ENCODE peak calls at places on chromosomes 13 and 19, in four cellular contexts. E, U, Q and R are unnamed samples.

GRCh38 chr19:5076440-5077208 is 107.7 kb downstream of the KDM4B start:
- DNase-seq in E (no peak), Q (no peak), U (no peak), R (no peak)

GRCh38 chr19:2061936-2062729 is 11.1 kb upstream of the MKNK2 start:
- DNase-seq in Q (no peak), E (peak; percentile 33), U (no peak), R (no peak)

GRCh38 chr13:98405690-98406344 is 171.1 kb downstream of the STK24 start:
- DNase-seq in Q (no peak), U (no peak), E (peak; percentile 5), R (no peak)

GRCh38 chr19:18562086-18562485 is 4.4 kb downstream of the KXD1 start:
- DNase-seq in U (no peak), Q (no peak), E (no peak), R (no peak)

GRCh38 chr13:83215627-83216026 is 666.6 kb downstream of the SLITRK1 start:
- DNase-seq in Q (no peak), E (no peak), U (no peak), R (no peak)

GRCh38 chr13:51623473-51623872 is 39.2 kb downstream of the WDFY2 start:
- DNase-seq in E (no peak), U (no peak), Q (no peak), R (no peak)

GRCh38 chr13:96834626-96835025 is 159.7 kb downstream of the OXGR1 start:
- DNase-seq in E (no peak), Q (no peak), U (no peak), R (no peak)

GRCh38 chr13:99058527-99059495 is 80.9 kb upstream of the DOCK9 start:
- DNase-seq in E (no peak), U (no peak), Q (no peak), R (no peak)

GRCh38 chr13:33123066-33123940 is 107.1 kb downstream of the KL start:
- DNase-seq in E (peak; percentile 32), U (no peak), Q (no peak), R (no peak)

GRCh38 chr19:5309438-5310204 is 31.0 kb downstream of the PTPRS start:
- DNase-seq in U (no peak), E (no peak), Q (no peak), R (peak; percentile 31)

GRCh38 chr19:1854542-1855039 is 6.3 kb upstream of the REXO1 start:
- DNase-seq in U (no peak), Q (no peak), E (no peak), R (peak; percentile 92)

GRCh38 chr19:35348909-35349611 is 1.4 kb downstream of the FFAR1 start:
- DNase-seq in U (no peak), Q (no peak), E (no peak), R (no peak)

GRCh38 chr19:345320-345879 is 804 bp upstream of the MIER2 start:
- DNase-seq in U (no peak), E (no peak), Q (no peak), R (no peak)

GRCh38 chr19:29660835-29661234 is 4.4 kb upstream of the PLEKHF1 start:
- DNase-seq in U (no peak), Q (no peak), E (no peak), R (no peak)

GRCh38 chr19:18392417-18392816 is 5.0 kb downstream of the LRRC25 start:
- DNase-seq in Q (no peak), E (no peak), U (no peak), R (peak; percentile 65)

GRCh38 chr13:45707701-45708100 is 5.6 kb downstream of the CBY2 start:
- DNase-seq in E (no peak), U (no peak), Q (no peak), R (no peak)

GRCh38 chr13:96141032-96141431 is 51.1 kb downstream of the HS6ST3 start:
- DNase-seq in Q (no peak), U (peak; percentile 25), E (peak; percentile 20), R (no peak)

GRCh38 chr19:33398361-33399060 is 25.0 kb downstream of the CEBPG start:
- DNase-seq in Q (no peak), U (no peak), E (no peak), R (no peak)

GRCh38 chr13:73403362-73404150 is 344.8 kb downstream of the KLF5 start:
- DNase-seq in U (no peak), Q (no peak), E (no peak), R (no peak)

GRCh38 chr19:13778398-13778797 is 4.1 kb downstream of the C19orf53 start:
- DNase-seq in E (no peak), U (no peak), Q (no peak), R (no peak)

GRCh38 chr13:79141082-79141481 is 265.0 kb downstream of the RBM26 start:
- DNase-seq in Q (no peak), U (no peak), E (no peak), R (no peak)

GRCh38 chr19:2962018-2962670 is 15.2 kb upstream of the TLE6 start:
- DNase-seq in U (peak; percentile 66), E (peak; percentile 70), Q (peak; percentile 65), R (peak; percentile 66)

GRCh38 chr13:44313674-44314073 is 60.0 kb upstream of the SERP2 start:
- DNase-seq in E (no peak), U (peak; percentile 63), Q (no peak), R (no peak)

GRCh38 chr13:35356572-35356971 is 119.9 kb downstream of the MAB21L1 start:
- DNase-seq in Q (no peak), U (no peak), E (no peak), R (no peak)

GRCh38 chr13:37791699-37792098 is 77.9 kb downstream of the TRPC4 start:
- DNase-seq in Q (no peak), E (no peak), U (no peak), R (no peak)

GRCh38 chr19:55075366-55075998 is at the start of gene EPS8L1:
- DNase-seq in Q (no peak), U (no peak), E (no peak), R (no peak)

GRCh38 chr13:37486171-37486661 is 112.4 kb downstream of the POSTN start:
- DNase-seq in U (no peak), E (no peak), Q (no peak), R (no peak)

GRCh38 chr19:7860166-7860901 is 13.9 kb downstream of the PRR36 start:
- DNase-seq in Q (no peak), E (no peak), U (no peak), R (no peak)

GRCh38 chr19:7856277-7856581 is 18.0 kb downstream of the PRR36 start:
- DNase-seq in Q (no peak), U (no peak), E (no peak), R (no peak)

GRCh38 chr19:7856679-7857663 is 17.2 kb downstream of the PRR36 start:
- DNase-seq in E (no peak), Q (no peak), U (no peak), R (no peak)

GRCh38 chr19:7859766-7860165 is 14.4 kb downstream of the PRR36 start:
- DNase-seq in Q (no peak), U (no peak), E (no peak), R (no peak)

GRCh38 chr19:7857727-7858701 is 16.2 kb downstream of the PRR36 start:
- DNase-seq in Q (no peak), U (no peak), E (no peak), R (peak; percentile 83)
- TF ChIP-seq POLR2AphosphoS2 in Q (no peak), U (no peak), E (no peak), R (no peak)

GRCh38 chr13:41502021-41502420 is 44.7 kb downstream of the RGCC start:
- DNase-seq in U (no peak), E (no peak), Q (no peak), R (no peak)

GRCh38 chr13:41502676-41503075 is 45.3 kb downstream of the RGCC start:
- DNase-seq in Q (peak; percentile 59), E (no peak), U (no peak), R (no peak)

GRCh38 chr13:41506312-41506711 is 49.0 kb downstream of the RGCC start:
- DNase-seq in Q (no peak), E (no peak), U (no peak), R (no peak)

GRCh38 chr13:41503386-41503785 is 46.0 kb downstream of the RGCC start:
- DNase-seq in Q (no peak), E (no peak), U (no peak), R (no peak)

DNA sequence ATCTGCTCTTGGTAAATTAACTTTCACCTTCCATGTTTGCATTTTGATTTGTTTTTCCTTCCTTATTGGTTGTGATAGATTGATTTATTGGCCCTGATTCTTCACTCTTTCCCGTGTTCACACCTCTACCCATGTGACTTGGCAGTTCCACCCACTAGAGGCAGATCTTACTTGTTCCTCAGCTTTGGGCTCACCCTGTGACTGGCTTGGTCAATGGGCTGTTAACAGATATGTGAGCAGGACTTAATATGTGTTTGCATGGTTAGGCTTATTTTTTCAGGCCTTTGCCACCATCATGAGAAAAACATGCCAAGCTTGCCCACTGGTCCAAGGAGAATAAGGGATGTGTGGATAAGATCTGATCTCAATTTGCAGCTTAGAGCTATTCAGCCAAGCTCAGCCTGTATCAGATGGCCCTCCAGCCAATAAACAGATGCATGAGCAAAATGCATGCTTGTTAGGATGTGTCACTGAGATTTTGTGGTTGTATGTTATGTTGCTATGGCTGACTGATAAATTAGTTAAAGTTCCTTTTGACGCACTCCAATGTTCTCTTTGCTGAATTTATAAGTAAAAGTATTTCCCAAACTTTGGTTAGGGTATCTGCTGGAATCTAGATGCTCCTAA is 48.0 kb downstream of the RGCC start:
- DNase-seq in E (no peak), U (no peak), Q (no peak), R (no peak)
- TF ChIP-seq POLR2AphosphoS2 in E (no peak), U (no peak), Q (no peak), R (no peak)

GRCh38 chr13:31036717-31037116 is 104.3 kb downstream of the TEX26 start:
- DNase-seq in Q (no peak), U (no peak), E (no peak), R (no peak)
- TF ChIP-seq POLR2AphosphoS2 in Q (no peak), U (no peak), E (no peak), R (no peak)

GRCh38 chr13:80389073-80390038 is 48.4 kb upstream of the SPRY2 start:
- DNase-seq in U (no peak), E (no peak), Q (no peak), R (no peak)
- TF ChIP-seq POLR2AphosphoS2 in U (no peak), E (no peak), Q (no peak), R (no peak)

GRCh38 chr19:50248413-50248812 is 45.0 kb downstream of the MYH14 start:
- DNase-seq in E (no peak), Q (no peak), U (no peak), R (no peak)
- TF ChIP-seq POLR2AphosphoS2 in E (no peak), Q (no peak), U (no peak), R (no peak)

DNA sequence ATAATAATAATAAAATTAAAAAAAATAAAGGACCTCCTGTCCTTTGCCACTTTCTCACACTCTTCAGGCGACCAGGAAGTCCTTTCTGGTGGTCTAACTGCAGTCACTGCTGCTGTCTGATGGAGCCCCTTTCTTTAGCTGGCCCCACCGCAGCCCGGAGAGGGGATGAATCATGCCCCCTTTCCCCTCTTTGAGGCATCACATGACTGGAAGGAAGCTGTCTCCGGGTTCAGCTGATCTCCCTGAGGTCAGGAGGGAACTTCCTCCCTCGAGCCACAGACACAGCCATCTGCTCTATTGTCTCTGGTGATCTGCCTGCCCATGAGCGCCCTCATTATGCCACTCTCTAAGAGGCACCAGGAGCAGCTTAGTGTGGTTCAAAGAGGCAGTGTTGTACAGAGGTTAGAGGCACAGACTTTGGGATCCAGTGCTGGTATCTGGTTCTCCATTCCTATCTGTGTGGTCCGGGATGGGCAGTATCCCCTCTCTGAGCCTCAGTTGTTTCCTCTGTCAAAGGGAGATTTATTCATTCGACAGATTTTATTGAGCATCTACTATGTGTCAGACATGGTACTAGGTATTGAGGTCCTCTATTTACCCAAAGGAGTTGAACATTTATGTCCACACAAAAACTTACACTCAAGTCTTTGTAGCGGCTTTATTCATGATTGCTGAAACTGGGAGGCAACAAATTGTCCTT is 30.0 kb downstream of the VAV1 start:
- DNase-seq in U (peak; percentile 79), E (no peak), Q (peak; percentile 78), R (no peak)
- TF ChIP-seq POLR2AphosphoS2 in U (no peak), E (no peak), Q (no peak), R (no peak)